ENCODE peak calls at places on chromosomes 5 and 9, in seven cellular contexts. C, Z, I, F, K, R and B are unnamed samples.

GRCh38 chr9:136016221-136016881 is 55.2 kb upstream of the UBAC1 start:
- DNase-seq in K (no peak), R (peak; percentile 9), C (no peak), Z (no peak), I (no peak), F (no peak), B (no peak)

GRCh38 chr5:168653611-168654010 is 74.4 kb upstream of the PANK3 start:
- DNase-seq in Z (no peak), K (no peak), R (no peak), C (no peak), I (no peak), F (no peak), B (no peak)

GRCh38 chr9:137445275-137445807 is 4.2 kb upstream of the ENTPD8 start:
- DNase-seq in K (peak; percentile 79), C (peak; percentile 85), F (peak; percentile 70), Z (peak; percentile 84), I (peak; percentile 41), R (peak; percentile 81), B (peak; percentile 84)

GRCh38 chr9:123402981-123403509 is 47.0 kb downstream of the CRB2 start:
- DNase-seq in F (no peak), C (no peak), K (no peak), R (no peak), I (no peak), Z (peak; percentile 49), B (no peak)

GRCh38 chr9:134057311-134057665 is 10.5 kb downstream of the BRD3 start:
- DNase-seq in K (no peak), C (no peak), F (no peak), I (no peak), R (no peak), Z (no peak), B (no peak)

GRCh38 chr5:128405159-128405558 is 132.9 kb downstream of the FBN2 start:
- DNase-seq in I (no peak), F (no peak), C (no peak), K (no peak), R (no peak), Z (no peak), B (no peak)

GRCh38 chr9:28234899-28235277 is 661.6 kb upstream of the C9orf72 start:
- DNase-seq in K (no peak), Z (no peak), F (peak; percentile 31), C (no peak), R (no peak), I (no peak), B (no peak)

GRCh38 chr5:100992354-100992753 is 89.3 kb upstream of the ST8SIA4 start:
- DNase-seq in C (no peak), R (no peak), K (no peak), I (no peak), F (no peak), Z (no peak), B (no peak)

GRCh38 chr5:41095324-41096101 is 24.4 kb upstream of the MROH2B start:
- DNase-seq in R (no peak), C (no peak), Z (no peak), I (no peak), K (no peak), F (no peak), B (no peak)

GRCh38 chr5:34656700-34657549 is 797 bp downstream of the RAI14 start:
- DNase-seq in K (peak; percentile 21), C (peak; percentile 45), Z (peak; percentile 18), I (no peak), R (peak; percentile 22), F (no peak), B (peak; percentile 31)

GRCh38 chr5:83955916-83956315 is 235.3 kb upstream of the HAPLN1 start:
- DNase-seq in I (no peak), C (no peak), R (no peak), K (no peak), F (peak; percentile 51), Z (no peak), B (no peak)

GRCh38 chr5:148268556-148268955 is at the start of gene SPINK13:
- DNase-seq in C (no peak), R (no peak), F (peak; percentile 52), I (no peak), Z (no peak), K (no peak), B (no peak)

GRCh38 chr9:71446499-71447411 is 321.6 kb downstream of the CEMIP2 start:
- DNase-seq in Z (peak; percentile 73), C (peak; percentile 87), K (peak; percentile 83), I (no peak), R (peak; percentile 12), F (peak; percentile 38), B (peak; percentile 84)

GRCh38 chr5:55853818-55854217 is 2.7 kb downstream of the IL31RA start:
- DNase-seq in F (peak; percentile 57), Z (no peak), C (no peak), I (no peak), K (peak; percentile 17), R (no peak), B (no peak)

GRCh38 chr5:32390819-32391591 is 53.5 kb downstream of the ZFR start:
- DNase-seq in Z (no peak), F (peak; percentile 77), C (no peak), R (no peak), K (no peak), I (no peak), B (no peak)

GRCh38 chr9:109036744-109037680 is 23.7 kb upstream of the CTNNAL1 start:
- DNase-seq in Z (no peak), C (no peak), F (no peak), I (no peak), R (no peak), K (peak; percentile 8), B (no peak)

GRCh38 chr5:30960041-30960440 is 233.4 kb upstream of the CDH6 start:
- DNase-seq in K (no peak), Z (no peak), R (no peak), I (no peak), C (no peak), F (no peak), B (no peak)

GRCh38 chr9:7234144-7234543 is 476.4 kb downstream of the KDM4C start:
- DNase-seq in Z (peak; percentile 36), R (no peak), K (peak; percentile 67), C (peak; percentile 38), I (no peak), F (peak; percentile 23), B (peak; percentile 50)
- TF ChIP-seq CTCF in Z (peak; percentile 59), R (peak; percentile 37), K (peak; percentile 72), C (peak; percentile 38), I (peak; percentile 52), F (peak; percentile 63), B (peak; percentile 74)

DNA sequence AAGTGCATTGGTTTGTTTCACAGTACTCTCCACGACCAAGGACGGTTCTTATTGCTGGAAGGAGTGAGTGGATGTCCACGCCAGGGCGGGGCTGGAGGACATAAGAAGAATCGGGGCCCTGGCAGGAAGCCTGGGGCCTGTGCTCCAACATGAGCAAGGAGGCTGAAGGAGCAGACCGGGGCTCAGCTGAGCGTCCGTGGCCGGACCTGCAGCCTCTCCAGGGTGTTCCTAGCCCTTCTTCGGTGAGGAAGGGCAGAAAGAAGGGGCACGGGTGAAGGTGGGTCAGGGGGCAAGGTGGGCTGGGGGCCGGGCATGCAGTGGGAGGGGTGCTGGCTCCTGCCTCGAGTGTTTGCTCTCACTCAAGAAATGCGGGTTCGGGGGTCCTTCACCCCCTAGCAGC is 18.1 kb downstream of the FAM78A start:
- DNase-seq in C (no peak), R (peak; percentile 69), K (no peak), I (no peak), F (peak; percentile 36), Z (no peak), B (no peak)
- TF ChIP-seq CTCF in C (no peak), R (no peak), K (no peak), I (no peak), F (no peak), Z (no peak), B (no peak)

DNA sequence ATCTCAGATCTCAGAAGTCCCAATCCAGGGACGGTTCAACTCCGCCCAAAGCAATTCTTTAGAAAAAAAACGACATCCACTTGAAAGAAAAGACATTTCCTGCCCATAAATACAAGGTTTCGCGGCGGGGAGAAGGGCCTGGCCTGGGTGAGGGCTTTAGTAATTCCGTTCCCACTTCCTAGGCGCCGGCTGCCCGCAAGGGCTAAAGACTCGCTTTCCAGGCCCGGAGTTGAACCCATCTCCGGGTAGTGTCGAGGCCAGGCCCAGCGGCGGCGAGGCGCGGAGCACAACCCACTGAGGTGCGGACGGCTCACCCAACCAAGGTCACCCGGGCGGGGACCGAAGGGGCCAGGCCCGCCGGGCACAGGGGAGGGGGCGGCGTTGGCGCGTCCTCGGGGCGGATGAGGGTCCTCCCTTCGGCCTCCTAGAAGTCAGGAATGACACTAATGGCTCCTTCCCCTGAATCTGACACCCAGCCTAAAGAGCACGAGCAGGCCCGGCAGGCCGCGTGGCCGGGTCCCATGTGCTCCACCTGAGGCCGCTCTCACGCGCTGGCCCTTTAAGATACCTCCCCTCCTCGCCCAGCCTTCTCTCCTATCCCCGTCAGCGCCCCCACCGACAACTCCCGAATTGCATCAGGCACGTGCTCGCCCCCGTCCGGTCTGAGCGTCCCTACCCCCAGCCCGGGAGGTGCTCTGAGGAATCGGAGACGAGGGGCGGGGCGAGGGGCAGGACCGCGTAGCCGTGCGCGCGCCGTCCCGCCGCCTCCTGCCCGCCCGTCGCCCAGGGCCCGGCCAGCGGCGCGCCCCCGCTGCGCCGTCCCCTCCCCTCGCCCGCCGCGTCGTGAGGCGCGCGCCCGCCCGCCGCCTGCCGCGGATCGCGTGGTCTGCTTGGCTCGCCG is 467 bp upstream of the LARP1 start:
- DNase-seq in I (peak; percentile 90), Z (peak; percentile 100), K (peak; percentile 99), F (peak; percentile 98), C (peak; percentile 99), R (peak; percentile 100), B (peak; percentile 100)
- TF ChIP-seq CTCF in I (peak; percentile 67), Z (peak; percentile 54), K (peak; percentile 48), F (peak; percentile 42), C (peak; percentile 39), R (peak; percentile 27), B (no peak)

GRCh38 chr9:92325991-92326500 is 293 bp downstream of the CENPP start:
- DNase-seq in F (no peak), K (peak; percentile 47), R (no peak), Z (no peak), C (no peak), I (no peak), B (no peak)

GRCh38 chr9:92324889-92325268 is 271 bp downstream of the NOL8 start:
- DNase-seq in K (no peak), F (no peak), R (no peak), Z (no peak), C (no peak), I (no peak), B (peak; percentile 58)

GRCh38 chr9:92327283-92327850 is 1.6 kb downstream of the CENPP start:
- DNase-seq in I (no peak), R (no peak), Z (no peak), F (no peak), K (no peak), C (no peak), B (no peak)

GRCh38 chr9:92325269-92325990 is at the start of the genes CENPP and NOL8:
- DNase-seq in Z (peak; percentile 67), K (peak; percentile 94), R (peak; percentile 86), F (peak; percentile 86), I (peak; percentile 60), C (peak; percentile 78), B (peak; percentile 80)

DNA sequence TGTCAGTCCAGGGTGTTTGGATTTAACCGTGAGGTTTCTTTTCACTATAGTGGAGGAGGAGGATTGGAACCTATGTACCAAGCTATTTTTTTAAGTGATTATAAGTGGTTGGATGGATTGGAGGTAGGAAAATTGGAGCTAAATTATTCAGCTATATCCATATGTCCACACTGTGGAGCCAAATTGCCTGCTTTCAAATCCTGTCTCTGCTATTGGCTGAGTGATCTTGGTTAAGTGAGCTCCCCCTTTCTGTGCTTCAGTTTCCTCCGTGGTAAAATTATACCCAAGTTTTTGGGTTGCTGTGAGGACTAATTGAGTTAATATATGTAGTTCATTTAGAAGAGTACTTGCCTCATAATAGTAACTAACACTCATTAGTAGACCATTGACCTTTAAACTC is 2.5 kb downstream of the CENPP start:
- DNase-seq in F (peak; percentile 67), Z (no peak), I (no peak), C (no peak), R (no peak), K (peak; percentile 68), B (no peak)
- TF ChIP-seq CTCF in F (peak; percentile 65), Z (peak; percentile 38), I (peak; percentile 37), C (no peak), R (no peak), K (peak; percentile 47), B (no peak)